ENCODE peak calls at places on chromosomes 16 and 17, in six cellular contexts. O is brain microvascular endothelial cell; H is heart left ventricle; A is ovary; B is CD8-positive, alpha-beta memory T cell; W is pancreas. D is an unnamed sample.

GRCh38 chr16:13322357-13322756 is 421.0 kb downstream of the SHISA9 start:
- DNase-seq in O (no peak), B (no peak), H (no peak), W (no peak), A (no peak), D (no peak)

GRCh38 chr16:4890686-4891085 is 43.4 kb downstream of the UBN1 start:
- DNase-seq in W (no peak), H (no peak), O (no peak), A (no peak), B (no peak), D (no peak)

GRCh38 chr16:28572659-28573510 is 19.2 kb downstream of the SGF29 start:
- DNase-seq in A (peak; percentile 46), O (no peak), H (peak; percentile 48), W (no peak), B (no peak), D (no peak)

GRCh38 chr17:41581366-41582060 is 5.2 kb downstream of the KRT14 start:
- DNase-seq in A (no peak), H (no peak), O (no peak), W (no peak), B (no peak), D (no peak)

GRCh38 chr17:37461668-37462067 is 28.0 kb upstream of the DUSP14 start:
- DNase-seq in H (no peak), W (no peak), B (no peak), A (no peak), O (no peak), D (no peak)

GRCh38 chr16:85916141-85916890 is 17.4 kb downstream of the IRF8 start:
- DNase-seq in O (no peak), W (peak; percentile 69), A (no peak), H (peak; percentile 63), B (no peak), D (peak; percentile 88)

GRCh38 chr17:4514206-4514605 is 15.5 kb downstream of the SPNS2 start:
- DNase-seq in W (no peak), B (no peak), A (no peak), H (no peak), O (no peak), D (no peak)

GRCh38 chr16:50719401-50720337 is 22.2 kb upstream of the CYLD start:
- DNase-seq in B (no peak), A (no peak), W (no peak), O (no peak), H (no peak), D (peak; percentile 45)

GRCh38 chr17:38418693-38419507 is 9.4 kb upstream of the ARHGAP23 start:
- DNase-seq in A (no peak), O (no peak), H (no peak), B (no peak), W (no peak), D (no peak)

GRCh38 chr16:67296422-67296821 is 17.1 kb downstream of the PLEKHG4 start:
- DNase-seq in O (peak; percentile 57), A (no peak), B (no peak), W (no peak), H (no peak), D (no peak)

GRCh38 chr17:50097907-50098306 is 2.8 kb downstream of the PDK2 start:
- DNase-seq in H (no peak), W (no peak), B (no peak), A (no peak), O (no peak), D (no peak)

GRCh38 chr16:19329932-19330331 is 44.4 kb downstream of the CLEC19A start:
- DNase-seq in H (no peak), O (no peak), B (no peak), W (no peak), A (no peak), D (no peak)

GRCh38 chr17:55873017-55873758 is 122.3 kb downstream of the PCTP start:
- DNase-seq in B (no peak), W (no peak), O (no peak), H (no peak), A (no peak), D (no peak)

GRCh38 chr16:55653106-55653505 is 2.7 kb upstream of the SLC6A2 start:
- DNase-seq in B (no peak), A (no peak), H (no peak), O (no peak), W (no peak), D (no peak)

GRCh38 chr17:52237151-52237550 is 78.6 kb upstream of the CA10 start:
- DNase-seq in A (no peak), H (no peak), O (no peak), W (no peak), B (no peak), D (no peak)

GRCh38 chr17:50946223-50946890 is 80.2 kb upstream of the TOB1 start:
- DNase-seq in W (peak; percentile 56), H (no peak), B (no peak), O (no peak), A (no peak), D (no peak)

GRCh38 chr17:3982541-3983017 is 18.3 kb upstream of the ATP2A3 start:
- DNase-seq in O (no peak), B (no peak), A (no peak), H (no peak), W (peak; percentile 45), D (no peak)

GRCh38 chr17:39240631-39241030 is 14.9 kb upstream of the STAC2 start:
- DNase-seq in A (no peak), O (no peak), H (no peak), B (no peak), W (no peak), D (no peak)

GRCh38 chr17:49746791-49747490 is 17.0 kb downstream of the FAM117A start:
- DNase-seq in O (no peak), B (no peak), W (no peak), H (no peak), A (no peak), D (no peak)

GRCh38 chr17:81035389-81036127 is 607 bp downstream of the BAIAP2 start:
- DNase-seq in A (no peak), H (no peak), W (no peak), B (no peak), O (no peak), D (no peak)

GRCh38 chr17:41338961-41339485 is 11.6 kb downstream of the KRT33A start:
- DNase-seq in A (no peak), O (no peak), W (no peak), B (peak; percentile 43), H (no peak), D (no peak)

GRCh38 chr17:5361426-5361825 is 58.0 kb downstream of the NUP88 start:
- DNase-seq in B (no peak), W (no peak), O (no peak), H (no peak), A (no peak), D (no peak)

GRCh38 chr16:67782567-67783352 is 23.6 kb downstream of the RANBP10 start:
- DNase-seq in H (no peak), B (no peak), A (no peak), W (no peak), O (no peak), D (no peak)

GRCh38 chr16:71919033-71919432 is 23.7 kb downstream of the IST1 start:
- DNase-seq in B (no peak), O (no peak), A (no peak), H (no peak), W (no peak), D (no peak)
- H3K36me3 ChIP-seq in B (peaks cover 69% of the 10 kb centered on the region), O (peaks cover 56% of the 10 kb centered on the region), A (no peaks in the 10 kb centered on the region), H (peaks cover 8% of the 10 kb centered on the region), W (peaks cover 43% of the 10 kb centered on the region), D (no peaks in the 10 kb centered on the region)

GRCh38 chr17:78401891-78402290 is 23.4 kb downstream of the PGS1 start:
- DNase-seq in W (no peak), B (no peak), O (no peak), A (no peak), H (no peak), D (no peak)
- H3K4me3 ChIP-seq in W (no peak overlapping the region), B (no peak overlapping the region), O (no peak overlapping the region), A (no peak overlapping the region), H (no peak overlapping the region), D (no peak overlapping the region)

DNA sequence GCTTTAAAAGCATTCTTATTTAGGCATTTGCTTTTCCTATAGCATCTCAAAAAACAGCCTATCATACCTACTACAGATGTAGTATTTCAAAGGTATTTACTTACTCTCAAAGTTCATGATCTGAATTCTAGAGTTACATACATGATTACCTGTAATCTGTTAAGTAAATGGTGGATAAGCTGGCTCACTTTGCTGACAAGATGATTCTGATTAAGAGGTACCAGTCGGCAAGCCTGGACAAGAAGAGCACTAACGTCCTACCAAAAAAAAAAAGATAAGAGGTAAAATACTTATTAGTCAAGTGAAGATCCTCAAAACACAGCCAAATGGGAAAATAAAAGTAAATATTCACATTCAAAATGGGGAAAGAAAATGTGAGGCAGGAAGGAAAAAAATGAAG is 2.7 kb downstream of the HEATR6 start:
- DNase-seq in A (no peak), O (no peak), W (no peak), B (no peak), H (no peak), D (no peak)
- H3K36me3 ChIP-seq in A (no peaks in the 10 kb centered on the region), O (peaks cover 36% of the 10 kb centered on the region), W (peaks cover 13% of the 10 kb centered on the region), B (peaks cover 19% of the 10 kb centered on the region), H (no peaks in the 10 kb centered on the region), D (peaks cover 55% of the 10 kb centered on the region)

DNA sequence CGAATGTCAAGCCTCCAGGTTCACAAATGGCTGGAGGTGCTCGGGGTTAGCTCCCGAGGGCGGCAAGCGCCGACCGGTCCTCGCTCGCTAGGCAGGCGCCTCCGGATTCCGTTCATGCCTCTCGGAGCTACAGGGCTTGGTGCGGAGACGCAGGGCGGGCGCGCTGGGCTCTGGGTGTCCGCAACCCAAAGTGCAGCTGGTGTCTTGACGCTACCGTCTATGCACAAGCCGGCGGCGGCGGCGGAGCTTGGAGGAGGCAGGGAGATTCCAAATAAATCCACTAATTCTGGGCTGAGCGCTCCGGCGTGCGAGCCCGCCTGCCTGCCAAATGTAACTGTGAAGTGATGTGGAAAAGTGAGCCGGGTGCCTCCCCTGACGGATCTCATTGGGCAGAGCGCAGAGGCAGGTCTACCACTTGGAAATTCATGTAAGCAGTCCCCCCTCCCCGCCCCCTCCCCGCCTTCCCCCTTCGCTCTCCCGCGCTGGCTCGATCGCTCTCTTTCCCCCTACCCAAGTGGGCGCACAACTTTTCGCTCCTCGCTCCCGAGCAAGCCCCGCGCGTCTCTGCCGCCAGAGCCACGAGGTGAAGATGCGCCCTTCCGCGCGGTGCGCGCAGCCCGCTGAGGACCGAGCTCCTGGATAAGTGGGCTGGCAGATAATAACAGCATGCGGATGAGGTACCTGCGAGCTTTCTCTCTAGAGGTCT is at the start of gene CDH8:
- DNase-seq in O (peak; percentile 36), W (peak; percentile 56), H (no peak), B (no peak), A (no peak), D (peak; percentile 84)
- H3K4me3 ChIP-seq in O (peak within 1 kb of the TSS; percentile 37), W (no peak within 1 kb of the TSS), H (peak within 1 kb of the TSS; percentile 36), B (no peak within 1 kb of the TSS), A (no peak within 1 kb of the TSS), D (no peak within 1 kb of the TSS)

D was measured in left lung.